ENCODE peak calls at places on chromosomes 3 and 15, in six cellular contexts. One of them, this sample, is unnamed.

GRCh38 chr3:125692361-125692760 is 97.1 kb upstream of the OSBPL11 start:
- DNase-seq in Karpas-422: no peak
- DNase-seq in neural progenitor cell: no peak
- DNase-seq in osteoblast: no peak
- DNase-seq in BJ: no peak
- DNase-seq in right cardiac atrium: no peak
- DNase-seq in this sample: no peak

GRCh38 chr3:195085356-195086130 is 185.4 kb downstream of the XXYLT1 start:
- DNase-seq in BJ: no peak
- DNase-seq in right cardiac atrium: peak
- DNase-seq in neural progenitor cell: no peak
- DNase-seq in Karpas-422: no peak
- DNase-seq in osteoblast: peak
- DNase-seq in this sample: no peak

GRCh38 chr3:152400912-152401311 is 132.2 kb downstream of the MBNL1 start:
- DNase-seq in osteoblast: peak
- DNase-seq in BJ: no peak
- DNase-seq in Karpas-422: no peak
- DNase-seq in neural progenitor cell: no peak
- DNase-seq in right cardiac atrium: no peak
- DNase-seq in this sample: peak

GRCh38 chr15:48413304-48413703 is 82.1 kb downstream of the DUT start:
- DNase-seq in right cardiac atrium: peak
- DNase-seq in osteoblast: no peak
- DNase-seq in Karpas-422: no peak
- DNase-seq in neural progenitor cell: no peak
- DNase-seq in BJ: no peak
- DNase-seq in this sample: peak

GRCh38 chr3:157573281-157573680 is 70.1 kb upstream of the VEPH1 start:
- DNase-seq in BJ: peak
- DNase-seq in right cardiac atrium: no peak
- DNase-seq in osteoblast: no peak
- DNase-seq in Karpas-422: no peak
- DNase-seq in neural progenitor cell: no peak
- DNase-seq in this sample: no peak

GRCh38 chr3:195064300-195064931 is 206.5 kb downstream of the XXYLT1 start:
- DNase-seq in Karpas-422: no peak
- DNase-seq in neural progenitor cell: no peak
- DNase-seq in BJ: no peak
- DNase-seq in right cardiac atrium: peak
- DNase-seq in osteoblast: peak
- DNase-seq in this sample: no peak

GRCh38 chr15:90557147-90557546 is 27.4 kb downstream of the CRTC3 start:
- DNase-seq in right cardiac atrium: peak
- DNase-seq in BJ: no peak
- DNase-seq in osteoblast: no peak
- DNase-seq in neural progenitor cell: no peak
- DNase-seq in Karpas-422: no peak
- DNase-seq in this sample: no peak

GRCh38 chr3:46579756-46580286 is 13.7 kb upstream of the LRRC2 start:
- DNase-seq in osteoblast: no peak
- DNase-seq in Karpas-422: no peak
- DNase-seq in right cardiac atrium: no peak
- DNase-seq in neural progenitor cell: no peak
- DNase-seq in BJ: no peak
- DNase-seq in this sample: no peak

GRCh38 chr15:67100124-67100791 is 34.9 kb downstream of the SMAD3 start:
- DNase-seq in right cardiac atrium: no peak
- DNase-seq in neural progenitor cell: no peak
- DNase-seq in osteoblast: no peak
- DNase-seq in BJ: no peak
- DNase-seq in Karpas-422: no peak
- DNase-seq in this sample: no peak
- H3K4me3 ChIP-seq in right cardiac atrium: no peak
- H3K4me3 ChIP-seq in neural progenitor cell: no peak
- H3K4me3 ChIP-seq in osteoblast: no peak
- H3K4me3 ChIP-seq in BJ: no peak
- H3K4me3 ChIP-seq in Karpas-422: no peak
- H3K4me3 ChIP-seq in this sample: no peak

DNA sequence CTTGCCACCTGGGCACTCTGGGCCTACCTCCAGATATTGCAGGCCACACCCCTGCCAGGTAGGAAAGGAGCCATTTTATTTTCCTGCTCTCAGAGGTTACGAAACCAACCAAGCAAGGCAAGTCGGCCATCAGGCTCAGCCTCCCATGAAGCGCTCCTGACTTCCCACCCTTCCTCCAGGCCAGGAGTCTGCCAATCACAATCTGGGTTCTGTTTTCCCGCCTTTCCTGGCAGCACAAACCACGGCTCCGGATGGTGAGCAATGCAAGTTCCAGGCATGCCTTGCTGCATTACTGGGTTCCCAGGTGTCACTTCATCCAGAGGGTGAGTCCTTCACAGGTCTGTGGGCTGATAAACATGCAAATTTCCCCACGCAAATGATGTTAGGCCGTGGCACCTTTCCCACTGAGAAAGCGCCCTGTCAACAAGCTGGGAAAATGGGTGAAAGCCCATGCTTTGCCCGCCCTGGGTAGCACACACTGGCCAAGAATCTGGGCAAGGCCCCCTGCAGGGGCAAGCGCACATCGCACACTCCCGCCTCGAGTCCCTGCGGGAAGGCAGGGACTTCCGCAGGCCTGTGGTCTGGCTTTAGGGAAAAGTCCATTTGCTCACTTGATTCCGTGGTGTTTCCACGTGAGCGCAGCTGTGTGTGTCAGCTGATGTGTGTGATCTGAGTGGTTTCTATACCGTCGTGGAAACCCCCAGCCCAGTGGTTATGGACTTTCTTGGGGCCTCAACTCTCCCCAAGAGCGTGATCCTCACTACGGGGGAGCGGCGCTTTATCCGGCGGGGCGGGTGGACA is 61.6 kb upstream of the RYK start:
- DNase-seq in BJ: no peak
- DNase-seq in neural progenitor cell: peak
- DNase-seq in osteoblast: peak
- DNase-seq in right cardiac atrium: no peak
- DNase-seq in Karpas-422: no peak
- DNase-seq in this sample: peak
- H3K4me3 ChIP-seq in BJ: no peak
- H3K4me3 ChIP-seq in neural progenitor cell: no peak
- H3K4me3 ChIP-seq in osteoblast: no peak
- H3K4me3 ChIP-seq in right cardiac atrium: no peak
- H3K4me3 ChIP-seq in Karpas-422: no peak
- H3K4me3 ChIP-seq in this sample: no peak

GRCh38 chr3:110971010-110971585 is 100.5 kb upstream of the NECTIN3 start:
- DNase-seq in osteoblast: no peak
- DNase-seq in BJ: no peak
- DNase-seq in right cardiac atrium: no peak
- DNase-seq in Karpas-422: no peak
- DNase-seq in neural progenitor cell: peak
- DNase-seq in this sample: no peak

GRCh38 chr3:110965976-110966375 is 105.6 kb upstream of the NECTIN3 start:
- DNase-seq in Karpas-422: no peak
- DNase-seq in neural progenitor cell: no peak
- DNase-seq in BJ: no peak
- DNase-seq in osteoblast: no peak
- DNase-seq in right cardiac atrium: no peak
- DNase-seq in this sample: no peak

GRCh38 chr3:110968076-110968475 is 103.5 kb upstream of the NECTIN3 start:
- DNase-seq in neural progenitor cell: no peak
- DNase-seq in right cardiac atrium: no peak
- DNase-seq in Karpas-422: no peak
- DNase-seq in BJ: no peak
- DNase-seq in osteoblast: no peak
- DNase-seq in this sample: no peak

GRCh38 chr3:110969229-110970211 is 102.1 kb upstream of the NECTIN3 start:
- DNase-seq in neural progenitor cell: peak
- DNase-seq in Karpas-422: no peak
- DNase-seq in osteoblast: no peak
- DNase-seq in right cardiac atrium: no peak
- DNase-seq in BJ: no peak
- DNase-seq in this sample: no peak

GRCh38 chr3:110966966-110967663 is 104.5 kb upstream of the NECTIN3 start:
- DNase-seq in BJ: no peak
- DNase-seq in Karpas-422: no peak
- DNase-seq in neural progenitor cell: no peak
- DNase-seq in osteoblast: no peak
- DNase-seq in right cardiac atrium: no peak
- DNase-seq in this sample: no peak
- H3K4me3 ChIP-seq in BJ: no peak
- H3K4me3 ChIP-seq in Karpas-422: no peak
- H3K4me3 ChIP-seq in neural progenitor cell: peak
- H3K4me3 ChIP-seq in osteoblast: no peak
- H3K4me3 ChIP-seq in right cardiac atrium: no peak
- H3K4me3 ChIP-seq in this sample: no peak

DNA sequence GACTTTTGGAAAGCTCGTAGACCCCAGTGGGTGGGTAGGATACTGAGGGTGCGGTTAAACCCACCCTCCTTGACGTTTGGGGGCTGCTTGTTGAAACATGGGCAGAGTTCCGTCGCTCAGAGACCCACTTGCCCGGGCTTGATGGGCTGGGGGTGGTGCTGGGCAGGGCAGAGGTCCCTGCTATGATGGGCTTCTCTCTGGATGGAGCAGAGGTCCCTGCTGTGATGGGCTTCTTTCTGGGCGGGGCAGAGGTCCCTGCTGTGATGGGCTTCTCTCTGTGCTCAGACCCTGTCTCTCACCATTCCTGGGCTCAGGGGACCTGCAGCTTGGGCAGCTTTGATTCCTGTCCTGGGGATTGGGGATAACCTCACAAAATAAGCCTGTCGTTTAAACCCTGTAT is 45.2 kb downstream of the FBLN2 start:
- DNase-seq in BJ: no peak
- DNase-seq in osteoblast: no peak
- DNase-seq in neural progenitor cell: no peak
- DNase-seq in Karpas-422: no peak
- DNase-seq in right cardiac atrium: peak
- DNase-seq in this sample: no peak
- H3K4me3 ChIP-seq in BJ: no peak
- H3K4me3 ChIP-seq in osteoblast: no peak
- H3K4me3 ChIP-seq in neural progenitor cell: no peak
- H3K4me3 ChIP-seq in Karpas-422: no peak
- H3K4me3 ChIP-seq in right cardiac atrium: no peak
- H3K4me3 ChIP-seq in this sample: no peak

GRCh38 chr15:92884813-92885461 is 15.2 kb upstream of the CHD2 start:
- DNase-seq in neural progenitor cell: no peak
- DNase-seq in Karpas-422: peak
- DNase-seq in osteoblast: peak
- DNase-seq in BJ: no peak
- DNase-seq in right cardiac atrium: no peak
- DNase-seq in this sample: peak
- H3K4me3 ChIP-seq in neural progenitor cell: peak
- H3K4me3 ChIP-seq in Karpas-422: peak
- H3K4me3 ChIP-seq in osteoblast: peak
- H3K4me3 ChIP-seq in BJ: peak
- H3K4me3 ChIP-seq in right cardiac atrium: peak
- H3K4me3 ChIP-seq in this sample: peak

DNA sequence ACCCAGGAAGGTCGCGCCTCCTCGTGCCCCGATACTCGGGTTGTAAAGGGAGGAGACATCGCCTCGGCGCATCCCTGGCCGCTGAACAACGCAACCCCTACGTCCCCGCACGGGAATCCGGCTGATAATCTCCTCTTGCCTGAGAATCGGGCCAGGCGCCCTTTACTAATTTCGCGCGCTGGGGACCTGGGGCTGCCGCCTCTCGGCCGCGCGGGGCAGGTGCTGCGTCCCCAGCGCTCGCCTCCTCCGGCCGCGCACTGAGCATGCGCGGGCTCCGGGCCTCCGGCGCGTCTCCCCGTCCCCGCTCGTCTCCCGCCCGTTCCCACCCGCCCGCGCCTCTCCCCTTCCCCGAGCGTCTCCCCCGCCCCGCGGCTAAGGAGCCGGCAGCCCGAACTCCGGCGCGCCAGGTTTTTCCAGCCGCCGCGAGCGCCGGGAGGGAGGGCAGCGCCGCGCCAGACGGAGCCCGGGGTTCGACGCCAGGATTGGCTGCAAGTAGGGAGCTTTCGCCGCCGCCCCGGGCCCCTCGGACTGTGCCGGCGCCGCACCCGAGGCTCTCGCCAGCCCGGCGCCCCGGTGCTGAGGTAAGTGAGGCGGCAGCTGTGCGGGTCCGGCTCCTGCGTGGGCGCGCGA is at the start of gene CNTN4:
- DNase-seq in osteoblast: peak
- DNase-seq in BJ: no peak
- DNase-seq in Karpas-422: no peak
- DNase-seq in neural progenitor cell: peak
- DNase-seq in right cardiac atrium: peak
- DNase-seq in this sample: peak
- H3K4me3 ChIP-seq in osteoblast: no peak
- H3K4me3 ChIP-seq in BJ: no peak
- H3K4me3 ChIP-seq in Karpas-422: no peak
- H3K4me3 ChIP-seq in neural progenitor cell: peak
- H3K4me3 ChIP-seq in right cardiac atrium: peak
- H3K4me3 ChIP-seq in this sample: no peak

DNA sequence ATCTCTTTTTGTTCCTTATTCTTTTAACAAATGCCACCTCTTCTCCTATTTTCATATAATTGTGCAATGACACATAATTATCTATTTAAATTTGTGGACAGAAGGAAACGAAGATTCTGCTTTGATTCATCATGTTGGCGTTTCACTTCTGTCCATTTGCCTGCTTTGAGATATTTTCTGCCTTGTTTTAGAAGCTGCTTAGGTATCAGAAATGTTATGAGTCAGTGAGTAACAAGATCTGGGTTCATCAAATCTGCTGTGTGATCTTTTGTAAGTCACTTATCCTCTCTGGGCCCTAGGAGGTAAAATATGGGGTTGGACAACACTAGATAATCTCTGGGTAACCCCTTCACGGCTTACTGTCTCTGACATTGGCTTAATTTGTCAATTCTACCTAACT is 7.3 kb upstream of the MINDY4B start:
- DNase-seq in right cardiac atrium: no peak
- DNase-seq in neural progenitor cell: no peak
- DNase-seq in Karpas-422: no peak
- DNase-seq in osteoblast: no peak
- DNase-seq in BJ: no peak
- DNase-seq in this sample: no peak
- H3K4me3 ChIP-seq in right cardiac atrium: no peak
- H3K4me3 ChIP-seq in neural progenitor cell: no peak
- H3K4me3 ChIP-seq in Karpas-422: no peak
- H3K4me3 ChIP-seq in osteoblast: no peak
- H3K4me3 ChIP-seq in BJ: no peak
- H3K4me3 ChIP-seq in this sample: no peak

DNA sequence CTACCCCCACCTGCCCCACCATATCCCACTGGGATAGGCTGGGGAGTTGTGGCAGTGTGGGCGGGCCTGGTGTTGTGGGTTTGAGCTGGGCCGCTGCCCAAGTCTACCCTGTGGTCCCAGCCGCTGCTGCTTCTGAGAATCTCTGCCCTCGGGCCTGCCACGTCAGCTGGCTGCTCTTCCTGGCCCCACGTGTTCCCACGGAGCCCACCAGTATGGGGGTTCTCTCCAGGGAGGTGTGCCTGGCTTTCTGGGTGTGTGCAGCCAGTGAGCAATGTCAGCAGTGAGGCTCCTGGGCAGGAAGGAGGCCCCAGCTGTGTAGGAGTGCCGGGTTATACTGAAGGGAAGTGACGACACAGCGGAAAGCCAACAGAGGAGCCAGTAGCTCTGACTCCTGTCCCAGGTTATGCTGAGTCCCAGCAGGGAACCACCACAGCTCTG is 10.5 kb downstream of the GNAI2 start:
- DNase-seq in neural progenitor cell: peak
- DNase-seq in Karpas-422: peak
- DNase-seq in right cardiac atrium: peak
- DNase-seq in osteoblast: peak
- DNase-seq in BJ: peak
- DNase-seq in this sample: peak
- H3K4me3 ChIP-seq in neural progenitor cell: no peak
- H3K4me3 ChIP-seq in Karpas-422: peak
- H3K4me3 ChIP-seq in right cardiac atrium: no peak
- H3K4me3 ChIP-seq in osteoblast: peak
- H3K4me3 ChIP-seq in BJ: no peak
- H3K4me3 ChIP-seq in this sample: peak

This sample was measured in choroid plexus epithelial cell.